ENCODE peak calls at places on chromosomes 5 and 9, in five cellular contexts. One of them, this sample, is unnamed.

GRCh38 chr5:112668016-112668415 is 69.7 kb upstream of the APC start:
- DNase-seq in H1: no peak
- DNase-seq in IMR-90: peak; percentile 7
- DNase-seq in mesendoderm: no peak
- DNase-seq in neuronal stem cell: no peak
- DNase-seq in this sample: no peak

GRCh38 chr5:159965031-159965837 is 43.7 kb upstream of the TTC1 start:
- DNase-seq in H1: no peak
- DNase-seq in neuronal stem cell: no peak
- DNase-seq in IMR-90: peak; percentile 57
- DNase-seq in mesendoderm: peak; percentile 75
- DNase-seq in this sample: peak; percentile 80

GRCh38 chr9:36165766-36166149 is 3.4 kb upstream of the CCIN start:
- DNase-seq in mesendoderm: peak; percentile 46
- DNase-seq in neuronal stem cell: no peak
- DNase-seq in H1: no peak
- DNase-seq in IMR-90: peak; percentile 45
- DNase-seq in this sample: no peak

GRCh38 chr9:108526518-108526917 is 329.3 kb downstream of the ACTL7B start:
- DNase-seq in neuronal stem cell: no peak
- DNase-seq in H1: no peak
- DNase-seq in mesendoderm: no peak
- DNase-seq in IMR-90: no peak
- DNase-seq in this sample: no peak

GRCh38 chr5:174376056-174376455 is 330.6 kb downstream of the NSG2 start:
- DNase-seq in neuronal stem cell: no peak
- DNase-seq in mesendoderm: no peak
- DNase-seq in H1: no peak
- DNase-seq in IMR-90: no peak
- DNase-seq in this sample: no peak

GRCh38 chr5:112279082-112279481 is 140.0 kb downstream of the EPB41L4A start:
- DNase-seq in mesendoderm: no peak
- DNase-seq in H1: no peak
- DNase-seq in neuronal stem cell: no peak
- DNase-seq in IMR-90: no peak
- DNase-seq in this sample: no peak

GRCh38 chr5:116370886-116371285 is 203.7 kb downstream of the SEMA6A start:
- DNase-seq in H1: no peak
- DNase-seq in neuronal stem cell: no peak
- DNase-seq in IMR-90: peak; percentile 24
- DNase-seq in mesendoderm: no peak
- DNase-seq in this sample: no peak

GRCh38 chr5:172179032-172179989 is 8.7 kb downstream of the STK10 start:
- DNase-seq in neuronal stem cell: no peak
- DNase-seq in IMR-90: peak; percentile 40
- DNase-seq in mesendoderm: peak; percentile 80
- DNase-seq in H1: no peak
- DNase-seq in this sample: peak; percentile 57

GRCh38 chr9:83920469-83920941 is 727 bp downstream of the KIF27 start:
- DNase-seq in IMR-90: peak; percentile 38
- DNase-seq in mesendoderm: peak; percentile 88
- DNase-seq in neuronal stem cell: no peak
- DNase-seq in H1: no peak
- DNase-seq in this sample: no peak

GRCh38 chr5:83294246-83294645 is 177.3 kb upstream of the VCAN start:
- DNase-seq in mesendoderm: no peak
- DNase-seq in H1: no peak
- DNase-seq in neuronal stem cell: no peak
- DNase-seq in IMR-90: no peak
- DNase-seq in this sample: no peak

GRCh38 chr5:173972844-173973613 is 15.9 kb upstream of the C5orf47 start:
- DNase-seq in mesendoderm: peak; percentile 92
- DNase-seq in H1: peak; percentile 70
- DNase-seq in IMR-90: peak; percentile 83
- DNase-seq in neuronal stem cell: peak; percentile 88
- DNase-seq in this sample: peak; percentile 84

GRCh38 chr5:141402553-141403328 is at the start of gene PCDHGA9:
- DNase-seq in H1: no peak
- DNase-seq in mesendoderm: no peak
- DNase-seq in neuronal stem cell: no peak
- DNase-seq in IMR-90: peak; percentile 40
- DNase-seq in this sample: no peak

GRCh38 chr5:80033513-80033912 is 1.6 kb upstream of the THBS4 start:
- DNase-seq in neuronal stem cell: no peak
- DNase-seq in mesendoderm: no peak
- DNase-seq in IMR-90: no peak
- DNase-seq in H1: no peak
- DNase-seq in this sample: no peak

GRCh38 chr9:21153688-21154608 is 12.3 kb upstream of the IFNW1 start:
- DNase-seq in neuronal stem cell: peak; percentile 12
- DNase-seq in mesendoderm: peak; percentile 77
- DNase-seq in IMR-90: peak; percentile 1
- DNase-seq in H1: no peak
- DNase-seq in this sample: peak; percentile 46

GRCh38 chr5:142931896-142932686 is 161.9 kb downstream of the ARHGAP26 start:
- DNase-seq in IMR-90: no peak
- DNase-seq in mesendoderm: peak; percentile 57
- DNase-seq in H1: no peak
- DNase-seq in neuronal stem cell: no peak
- DNase-seq in this sample: no peak

GRCh38 chr5:131081371-131081770 is 83.7 kb downstream of the HINT1 start:
- DNase-seq in IMR-90: peak; percentile 0
- DNase-seq in H1: no peak
- DNase-seq in neuronal stem cell: no peak
- DNase-seq in mesendoderm: no peak
- DNase-seq in this sample: no peak

GRCh38 chr5:96718635-96719077 is 56.5 kb downstream of the CAST start:
- DNase-seq in IMR-90: no peak
- DNase-seq in mesendoderm: no peak
- DNase-seq in neuronal stem cell: no peak
- DNase-seq in H1: no peak
- DNase-seq in this sample: no peak
- H3K4me1 ChIP-seq in IMR-90: peaks cover 8% of the 10 kb centered on the region
- H3K4me1 ChIP-seq in mesendoderm: peaks cover 17% of the 10 kb centered on the region
- H3K4me1 ChIP-seq in neuronal stem cell: no peaks in the 10 kb centered on the region
- H3K4me1 ChIP-seq in H1: peaks cover 4% of the 10 kb centered on the region
- H3K4me1 ChIP-seq in this sample: no peaks in the 10 kb centered on the region

GRCh38 chr5:149147673-149148072 is 6.4 kb downstream of the ABLIM3 start:
- DNase-seq in mesendoderm: no peak
- DNase-seq in IMR-90: peak; percentile 18
- DNase-seq in neuronal stem cell: no peak
- DNase-seq in H1: no peak
- DNase-seq in this sample: no peak
- H3K23ac ChIP-seq in mesendoderm: no peak overlapping the region
- H3K23ac ChIP-seq in IMR-90: peak overlapping the region; percentile 82
- H3K23ac ChIP-seq in neuronal stem cell: no peak overlapping the region
- H3K23ac ChIP-seq in H1: no peak overlapping the region
- H3K23ac ChIP-seq in this sample: no peak overlapping the region

DNA sequence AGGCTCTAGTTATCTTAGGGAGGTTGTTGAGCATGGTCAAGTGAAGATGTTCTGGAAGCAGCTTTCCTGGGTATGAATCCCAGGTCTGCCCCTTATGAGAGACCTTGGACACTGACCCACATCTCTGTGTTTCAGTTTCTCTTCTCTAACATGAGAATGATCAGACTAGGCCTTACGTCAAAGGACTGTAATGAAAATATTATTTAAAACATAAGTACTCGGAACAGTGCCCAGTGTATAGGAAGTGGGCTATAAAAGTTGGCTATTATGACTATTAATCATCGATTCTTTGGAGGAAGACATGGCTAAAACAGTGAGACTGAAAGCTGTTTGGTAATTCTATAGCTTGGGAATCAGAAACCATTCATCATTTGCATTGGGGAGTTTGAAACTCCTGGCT is 65.3 kb upstream of the MYO10 start:
- DNase-seq in mesendoderm: no peak
- DNase-seq in H1: no peak
- DNase-seq in IMR-90: peak; percentile 60
- DNase-seq in neuronal stem cell: no peak
- DNase-seq in this sample: no peak
- H3K4me1 ChIP-seq in mesendoderm: no peaks in the 10 kb centered on the region
- H3K4me1 ChIP-seq in H1: no peaks in the 10 kb centered on the region
- H3K4me1 ChIP-seq in IMR-90: peaks cover 9% of the 10 kb centered on the region
- H3K4me1 ChIP-seq in neuronal stem cell: no peaks in the 10 kb centered on the region
- H3K4me1 ChIP-seq in this sample: no peaks in the 10 kb centered on the region

GRCh38 chr5:10353241-10354047 is at the start of gene MARCHF6:
- DNase-seq in neuronal stem cell: peak; percentile 92
- DNase-seq in H1: peak; percentile 86
- DNase-seq in IMR-90: peak; percentile 84
- DNase-seq in mesendoderm: peak; percentile 98
- DNase-seq in this sample: peak; percentile 96
- H3K23ac ChIP-seq in neuronal stem cell: peak within 1 kb of the TSS; percentile 100
- H3K23ac ChIP-seq in H1: no peak within 1 kb of the TSS
- H3K23ac ChIP-seq in IMR-90: peak within 1 kb of the TSS; percentile 86
- H3K23ac ChIP-seq in mesendoderm: peak within 1 kb of the TSS; percentile 48
- H3K23ac ChIP-seq in this sample: no peak within 1 kb of the TSS

GRCh38 chr9:331197-331596 is 116.5 kb downstream of the DOCK8 start:
- DNase-seq in H1: no peak
- DNase-seq in IMR-90: no peak
- DNase-seq in neuronal stem cell: no peak
- DNase-seq in mesendoderm: no peak
- DNase-seq in this sample: no peak

GRCh38 chr9:335373-335772 is 120.7 kb downstream of the DOCK8 start:
- DNase-seq in neuronal stem cell: no peak
- DNase-seq in mesendoderm: no peak
- DNase-seq in H1: no peak
- DNase-seq in IMR-90: no peak
- DNase-seq in this sample: no peak

GRCh38 chr9:341634-342421 is 127.2 kb downstream of the DOCK8 start:
- DNase-seq in H1: no peak
- DNase-seq in neuronal stem cell: no peak
- DNase-seq in mesendoderm: no peak
- DNase-seq in IMR-90: no peak
- DNase-seq in this sample: no peak

GRCh38 chr9:338602-339001 is 123.9 kb downstream of the DOCK8 start:
- DNase-seq in IMR-90: no peak
- DNase-seq in mesendoderm: no peak
- DNase-seq in neuronal stem cell: no peak
- DNase-seq in H1: no peak
- DNase-seq in this sample: no peak

DNA sequence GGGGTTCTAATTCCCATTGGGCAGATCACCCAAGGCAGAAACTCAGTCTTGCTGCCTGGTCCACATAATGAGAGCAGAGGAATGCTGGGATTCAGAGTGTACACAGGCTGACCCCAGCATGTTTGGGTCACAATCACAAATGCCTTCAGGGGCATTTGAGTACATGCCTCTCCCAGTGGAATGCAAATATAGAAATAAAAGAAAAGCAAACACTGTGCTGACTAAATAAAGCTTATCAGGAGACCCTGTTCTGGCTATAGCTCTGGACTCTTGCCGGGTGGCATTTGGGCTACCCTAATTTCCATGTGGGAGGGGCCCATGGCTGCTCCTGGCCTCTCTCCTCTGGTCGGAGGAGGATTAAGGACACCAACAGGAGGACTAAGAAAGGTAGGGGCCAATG is 121.4 kb downstream of the DOCK8 start:
- DNase-seq in neuronal stem cell: no peak
- DNase-seq in H1: no peak
- DNase-seq in mesendoderm: no peak
- DNase-seq in IMR-90: no peak
- DNase-seq in this sample: no peak
- H3K4me1 ChIP-seq in neuronal stem cell: peaks cover 3% of the 10 kb centered on the region
- H3K4me1 ChIP-seq in H1: peaks cover 3% of the 10 kb centered on the region
- H3K4me1 ChIP-seq in mesendoderm: no peaks in the 10 kb centered on the region
- H3K4me1 ChIP-seq in IMR-90: no peaks in the 10 kb centered on the region
- H3K4me1 ChIP-seq in this sample: peaks cover 3% of the 10 kb centered on the region

GRCh38 chr5:64766105-64766504 is 2.4 kb downstream of the SREK1IP1 start:
- DNase-seq in IMR-90: peak; percentile 40
- DNase-seq in neuronal stem cell: no peak
- DNase-seq in H1: no peak
- DNase-seq in mesendoderm: peak; percentile 55
- DNase-seq in this sample: no peak

GRCh38 chr5:64763948-64764503 is 4.5 kb downstream of the SREK1IP1 start:
- DNase-seq in mesendoderm: peak; percentile 26
- DNase-seq in IMR-90: no peak
- DNase-seq in neuronal stem cell: no peak
- DNase-seq in H1: no peak
- DNase-seq in this sample: no peak

GRCh38 chr5:64768358-64769312 is at the start of the genes CWC27 and SREK1IP1:
- DNase-seq in H1: peak; percentile 69
- DNase-seq in mesendoderm: peak; percentile 96
- DNase-seq in IMR-90: peak; percentile 93
- DNase-seq in neuronal stem cell: peak; percentile 82
- DNase-seq in this sample: peak; percentile 86

GRCh38 chr5:64767959-64768357 is 533 bp downstream of the SREK1IP1 start:
- DNase-seq in IMR-90: peak; percentile 18
- DNase-seq in mesendoderm: no peak
- DNase-seq in H1: no peak
- DNase-seq in neuronal stem cell: no peak
- DNase-seq in this sample: peak; percentile 26

DNA sequence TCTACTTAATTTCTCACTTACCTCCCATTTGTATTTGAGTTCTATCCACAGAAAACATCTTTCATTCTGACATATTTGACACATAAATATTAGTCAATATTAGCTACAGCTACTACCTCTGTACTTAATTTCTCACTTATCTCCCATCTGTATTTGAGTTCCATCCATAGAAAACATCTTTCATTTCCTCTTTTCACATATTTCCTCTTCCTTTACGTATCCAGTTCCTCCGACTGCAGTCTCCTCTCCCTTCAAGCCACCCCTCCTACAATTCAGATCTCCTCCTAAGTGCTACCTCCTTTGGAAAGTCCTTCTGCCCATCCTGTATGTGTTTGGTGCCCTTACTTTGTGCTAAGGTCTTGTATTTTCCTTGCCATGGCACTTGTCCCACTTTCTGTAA is 1.6 kb downstream of the SREK1IP1 start:
- DNase-seq in H1: no peak
- DNase-seq in neuronal stem cell: no peak
- DNase-seq in IMR-90: no peak
- DNase-seq in mesendoderm: no peak
- DNase-seq in this sample: no peak
- H3K23ac ChIP-seq in H1: no peak overlapping the region
- H3K23ac ChIP-seq in neuronal stem cell: no peak overlapping the region
- H3K23ac ChIP-seq in IMR-90: peak overlapping the region; percentile 68
- H3K23ac ChIP-seq in mesendoderm: peak overlapping the region; percentile 0
- H3K23ac ChIP-seq in this sample: no peak overlapping the region

This sample was measured in H9.